ENCODE peak calls at places on chromosome 11, in eight cellular contexts. B is Right ventricle myocardium inferior; J is activated naive CD4-positive, alpha-beta T cell treated with anti-CD3 and anti-CD28 coated beads, Interleukin-2, amount 50 U/mL, for 72 hours; S is omental fat pad; H is activated T-helper 17 cell treated with anti-CD3 and anti-CD28 coated beads, Interleukin-2, amount 50 U/mL, for 72 hours; O is T-helper 17 cell; L is memory B cell; E is left cardiac atrium. V is an unnamed sample.

GRCh38 chr11:35131094-35131493 is 7.9 kb upstream of the CD44 start:
- ATAC-seq in B (no peak), J (no peak), S (no peak), H (no peak), O (no peak), L (no peak), E (no peak), V (no peak)

GRCh38 chr11:17298302-17298701 is 21.8 kb downstream of the NUCB2 start:
- ATAC-seq in B (no peak), J (peak; percentile 92), S (no peak), H (peak; percentile 87), O (no peak), L (no peak), E (no peak), V (no peak)

GRCh38 chr11:121741954-121742361 is 289.2 kb upstream of the SORL1-AS1 start:
- ATAC-seq in B (peak; percentile 97), J (no peak), S (peak; percentile 68), H (no peak), O (no peak), L (no peak), E (peak; percentile 97), V (peak; percentile 89)

GRCh38 chr11:71252434-71252781 is at the start of gene SHANK2:
- ATAC-seq in B (no peak), J (no peak), S (peak; percentile 13), H (no peak), O (no peak), L (no peak), E (peak; percentile 12), V (no peak)

GRCh38 chr11:10460611-10461275 is 5.7 kb downstream of the AMPD3 start:
- ATAC-seq in B (no peak), J (no peak), S (no peak), H (no peak), O (no peak), L (no peak), E (no peak), V (no peak)

GRCh38 chr11:58446294-58446693 is 4.3 kb upstream of the OR5B12 start:
- ATAC-seq in B (no peak), J (no peak), S (no peak), H (no peak), O (no peak), L (no peak), E (no peak), V (no peak)

GRCh38 chr11:130050272-130050671 is 19.4 kb upstream of the APLP2 start:
- ATAC-seq in B (peak; percentile 86), J (no peak), S (no peak), H (no peak), O (no peak), L (no peak), E (peak; percentile 82), V (no peak)

GRCh38 chr11:1916986-1917522 is 2.4 kb upstream of the TNNT3 start:
- ATAC-seq in B (peak; percentile 58), J (no peak), S (no peak), H (peak; percentile 42), O (peak; percentile 20), L (peak; percentile 3), E (peak; percentile 28), V (no peak)

GRCh38 chr11:44578279-44578678 is 12.8 kb downstream of the CD82 start:
- ATAC-seq in B (no peak), J (peak; percentile 47), S (no peak), H (peak; percentile 15), O (no peak), L (peak; percentile 80), E (no peak), V (no peak)

GRCh38 chr11:2901854-2902783 is 16.5 kb upstream of the CDKN1C start:
- ATAC-seq in B (peak; percentile 92), J (peak; percentile 97), S (peak; percentile 86), H (peak; percentile 98), O (peak; percentile 87), L (peak; percentile 85), E (peak; percentile 91), V (peak; percentile 96)

GRCh38 chr11:65891180-65892136 is 985 bp downstream of the CCDC85B start:
- ATAC-seq in B (no peak), J (no peak), S (peak; percentile 0), H (no peak), O (no peak), L (no peak), E (peak; percentile 1), V (peak; percentile 0)

GRCh38 chr11:96246718-96247540 is 96.1 kb downstream of the MAML2 start:
- ATAC-seq in B (no peak), J (peak; percentile 39), S (peak; percentile 37), H (peak; percentile 43), O (no peak), L (no peak), E (no peak), V (peak; percentile 23)

GRCh38 chr11:97201743-97202612 is 812.2 kb downstream of the JRKL start:
- ATAC-seq in B (peak; percentile 83), J (no peak), S (no peak), H (no peak), O (no peak), L (no peak), E (peak; percentile 55), V (no peak)

GRCh38 chr11:63847363-63847762 is 8.5 kb downstream of the MARK2 start:
- ATAC-seq in B (no peak), J (no peak), S (no peak), H (no peak), O (no peak), L (no peak), E (no peak), V (no peak)

GRCh38 chr11:2525166-2525861 is 80.5 kb downstream of the KCNQ1 start:
- ATAC-seq in B (no peak), J (no peak), S (no peak), H (no peak), O (no peak), L (no peak), E (no peak), V (no peak)

GRCh38 chr11:27174026-27174425 is 133.4 kb downstream of the BBOX1 start:
- ATAC-seq in B (no peak), J (no peak), S (no peak), H (no peak), O (no peak), L (no peak), E (no peak), V (no peak)

GRCh38 chr11:46463701-46464100 is 72.1 kb upstream of the CHRM4 start:
- ATAC-seq in B (no peak), J (no peak), S (no peak), H (no peak), O (no peak), L (no peak), E (no peak), V (no peak)

GRCh38 chr11:68049509-68050370 is 10.9 kb downstream of the TCIRG1 start:
- ATAC-seq in B (no peak), J (no peak), S (no peak), H (no peak), O (no peak), L (no peak), E (no peak), V (no peak)

GRCh38 chr11:92216789-92217188 is 7.8 kb upstream of the FAT3 start:
- ATAC-seq in B (no peak), J (no peak), S (no peak), H (no peak), O (no peak), L (no peak), E (no peak), V (no peak)

GRCh38 chr11:35811783-35812182 is 132.1 kb upstream of the LDLRAD3 start:
- ATAC-seq in B (peak; percentile 27), J (no peak), S (no peak), H (no peak), O (no peak), L (no peak), E (peak; percentile 30), V (no peak)

GRCh38 chr11:120857508-120857907 is 166.4 kb upstream of the TBCEL start:
- ATAC-seq in B (no peak), J (no peak), S (no peak), H (no peak), O (no peak), L (no peak), E (no peak), V (no peak)

GRCh38 chr11:97865424-97866012 is 1155.2 kb upstream of the CNTN5 start:
- ATAC-seq in B (no peak), J (no peak), S (no peak), H (no peak), O (no peak), L (no peak), E (no peak), V (no peak)

GRCh38 chr11:134253189-134253993 is at the start of the genes ACAD8 and THYN1:
- ATAC-seq in B (peak; percentile 100), J (peak; percentile 99), S (peak; percentile 100), H (peak; percentile 96), O (peak; percentile 100), L (peak; percentile 99), E (peak; percentile 100), V (peak; percentile 99)

GRCh38 chr11:86440305-86440716 is 65.6 kb downstream of the CCDC81 start:
- ATAC-seq in B (peak; percentile 95), J (no peak), S (peak; percentile 94), H (no peak), O (no peak), L (no peak), E (peak; percentile 91), V (no peak)

V was measured in SK-N-SH treated with all-trans-retinoic acid at 6 μM for 48 hours.